ENCODE peak calls at places on chromosome 6, in ten cellular contexts. One of them, this sample, is unnamed.

GRCh38 chr6:87322304-87323212 is at the start of gene SMIM8:
- DNase-seq in astrocyte: peak; percentile 44
- DNase-seq in GM13977: peak; percentile 92
- DNase-seq in PC-3: peak; percentile 74
- DNase-seq in HFFc6: peak; percentile 50
- DNase-seq in tibial artery: peak; percentile 87
- DNase-seq in IMR-90: peak; percentile 58
- DNase-seq in mammary epithelial cell: peak; percentile 81
- DNase-seq in A549: peak; percentile 76
- DNase-seq in heart right ventricle: peak; percentile 81
- DNase-seq in this sample: peak; percentile 93

GRCh38 chr6:57313711-57314471 is 3.5 kb upstream of the PRIM2 start:
- DNase-seq in heart right ventricle: no peak
- DNase-seq in PC-3: peak; percentile 97
- DNase-seq in HFFc6: peak; percentile 100
- DNase-seq in IMR-90: peak; percentile 98
- DNase-seq in astrocyte: peak; percentile 99
- DNase-seq in tibial artery: no peak
- DNase-seq in A549: peak; percentile 74
- DNase-seq in mammary epithelial cell: peak; percentile 95
- DNase-seq in GM13977: no peak
- DNase-seq in this sample: no peak

GRCh38 chr6:33813246-33813904 is 9.6 kb upstream of the MLN start:
- DNase-seq in astrocyte: no peak
- DNase-seq in PC-3: no peak
- DNase-seq in mammary epithelial cell: no peak
- DNase-seq in HFFc6: no peak
- DNase-seq in heart right ventricle: no peak
- DNase-seq in GM13977: no peak
- DNase-seq in IMR-90: no peak
- DNase-seq in tibial artery: no peak
- DNase-seq in A549: no peak
- DNase-seq in this sample: no peak

GRCh38 chr6:168448243-168448855 is 7.4 kb downstream of the SMOC2 start:
- DNase-seq in IMR-90: no peak
- DNase-seq in tibial artery: no peak
- DNase-seq in mammary epithelial cell: no peak
- DNase-seq in astrocyte: no peak
- DNase-seq in A549: no peak
- DNase-seq in PC-3: no peak
- DNase-seq in heart right ventricle: no peak
- DNase-seq in HFFc6: no peak
- DNase-seq in GM13977: no peak
- DNase-seq in this sample: no peak

GRCh38 chr6:133099573-133099972 is 141.6 kb upstream of the EYA4 start:
- DNase-seq in astrocyte: peak; percentile 94
- DNase-seq in tibial artery: no peak
- DNase-seq in mammary epithelial cell: peak; percentile 86
- DNase-seq in GM13977: no peak
- DNase-seq in IMR-90: peak; percentile 98
- DNase-seq in HFFc6: peak; percentile 10
- DNase-seq in PC-3: peak; percentile 91
- DNase-seq in heart right ventricle: no peak
- DNase-seq in A549: peak; percentile 62
- DNase-seq in this sample: no peak

GRCh38 chr6:103183831-103184411 is 1675.8 kb downstream of the HACE1 start:
- DNase-seq in tibial artery: no peak
- DNase-seq in HFFc6: no peak
- DNase-seq in mammary epithelial cell: no peak
- DNase-seq in IMR-90: no peak
- DNase-seq in PC-3: no peak
- DNase-seq in heart right ventricle: no peak
- DNase-seq in GM13977: no peak
- DNase-seq in astrocyte: no peak
- DNase-seq in A549: no peak
- DNase-seq in this sample: no peak

GRCh38 chr6:6689413-6690143 is 101.1 kb downstream of the LY86 start:
- DNase-seq in GM13977: no peak
- DNase-seq in HFFc6: peak; percentile 8
- DNase-seq in mammary epithelial cell: peak; percentile 76
- DNase-seq in tibial artery: no peak
- DNase-seq in heart right ventricle: no peak
- DNase-seq in A549: no peak
- DNase-seq in PC-3: peak; percentile 83
- DNase-seq in IMR-90: peak; percentile 24
- DNase-seq in astrocyte: peak; percentile 50
- DNase-seq in this sample: no peak

GRCh38 chr6:45606831-45607400 is 229.2 kb upstream of the SUPT3H start:
- DNase-seq in A549: no peak
- DNase-seq in HFFc6: no peak
- DNase-seq in tibial artery: no peak
- DNase-seq in PC-3: no peak
- DNase-seq in GM13977: no peak
- DNase-seq in mammary epithelial cell: no peak
- DNase-seq in heart right ventricle: no peak
- DNase-seq in astrocyte: no peak
- DNase-seq in IMR-90: no peak
- DNase-seq in this sample: no peak

GRCh38 chr6:75600694-75601265 is 900 bp upstream of the SENP6 start:
- DNase-seq in PC-3: no peak
- DNase-seq in HFFc6: no peak
- DNase-seq in tibial artery: no peak
- DNase-seq in heart right ventricle: no peak
- DNase-seq in mammary epithelial cell: peak; percentile 1
- DNase-seq in GM13977: no peak
- DNase-seq in astrocyte: peak; percentile 1
- DNase-seq in A549: no peak
- DNase-seq in IMR-90: no peak
- DNase-seq in this sample: no peak

GRCh38 chr6:31729979-31730630 is 1.0 kb upstream of the DDAH2 start:
- DNase-seq in GM13977: peak; percentile 86
- DNase-seq in mammary epithelial cell: peak; percentile 54
- DNase-seq in A549: peak; percentile 81
- DNase-seq in IMR-90: peak; percentile 85
- DNase-seq in heart right ventricle: peak; percentile 92
- DNase-seq in tibial artery: peak; percentile 95
- DNase-seq in HFFc6: peak; percentile 80
- DNase-seq in astrocyte: peak; percentile 78
- DNase-seq in PC-3: peak; percentile 79
- DNase-seq in this sample: peak; percentile 83

GRCh38 chr6:87154641-87155271 is 609 bp upstream of the ZNF292 start:
- DNase-seq in A549: peak; percentile 71
- DNase-seq in IMR-90: peak; percentile 85
- DNase-seq in astrocyte: peak; percentile 86
- DNase-seq in HFFc6: peak; percentile 87
- DNase-seq in mammary epithelial cell: peak; percentile 90
- DNase-seq in heart right ventricle: no peak
- DNase-seq in GM13977: peak; percentile 77
- DNase-seq in tibial artery: no peak
- DNase-seq in PC-3: peak; percentile 59
- DNase-seq in this sample: peak; percentile 73

DNA sequence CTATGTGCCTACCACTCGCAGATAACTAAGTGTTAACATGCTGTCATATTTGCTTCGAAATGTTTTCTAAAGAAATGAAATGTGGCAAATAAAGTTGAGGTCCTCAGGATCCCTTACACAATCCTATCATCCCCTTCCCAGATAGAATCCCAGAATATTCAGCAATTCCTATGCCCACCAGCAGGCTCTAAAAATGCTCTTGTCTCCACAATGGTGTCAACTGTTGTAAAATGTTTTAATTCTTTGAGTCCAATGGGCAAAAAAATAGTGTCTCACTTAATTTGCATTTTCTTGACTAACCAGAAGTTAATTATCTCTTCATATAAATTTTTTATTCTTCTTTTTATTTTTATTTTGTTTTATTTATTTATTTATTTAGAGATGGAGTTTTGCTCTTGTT is 103.9 kb upstream of the MAP7 start:
- DNase-seq in GM13977: no peak
- DNase-seq in A549: no peak
- DNase-seq in astrocyte: no peak
- DNase-seq in heart right ventricle: no peak
- DNase-seq in mammary epithelial cell: no peak
- DNase-seq in HFFc6: no peak
- DNase-seq in PC-3: no peak
- DNase-seq in IMR-90: no peak
- DNase-seq in tibial artery: no peak
- DNase-seq in this sample: no peak
- TF ChIP-seq CTCF in GM13977: no peak
- TF ChIP-seq CTCF in A549: no peak
- TF ChIP-seq CTCF in astrocyte: peak; percentile 7
- TF ChIP-seq CTCF in heart right ventricle: no peak
- TF ChIP-seq CTCF in mammary epithelial cell: no peak
- TF ChIP-seq CTCF in HFFc6: peak; percentile 50
- TF ChIP-seq CTCF in PC-3: peak; percentile 21
- TF ChIP-seq CTCF in IMR-90: no peak
- TF ChIP-seq CTCF in tibial artery: no peak
- TF ChIP-seq CTCF in this sample: no peak

GRCh38 chr6:84018453-84019061 is 15.0 kb upstream of the MRAP2 start:
- DNase-seq in heart right ventricle: no peak
- DNase-seq in astrocyte: no peak
- DNase-seq in mammary epithelial cell: peak; percentile 46
- DNase-seq in PC-3: peak; percentile 27
- DNase-seq in HFFc6: no peak
- DNase-seq in tibial artery: no peak
- DNase-seq in A549: no peak
- DNase-seq in IMR-90: no peak
- DNase-seq in GM13977: no peak
- DNase-seq in this sample: no peak

GRCh38 chr6:84016029-84016428 is 17.5 kb upstream of the MRAP2 start:
- DNase-seq in IMR-90: no peak
- DNase-seq in GM13977: no peak
- DNase-seq in HFFc6: no peak
- DNase-seq in astrocyte: no peak
- DNase-seq in tibial artery: no peak
- DNase-seq in mammary epithelial cell: no peak
- DNase-seq in heart right ventricle: no peak
- DNase-seq in PC-3: no peak
- DNase-seq in A549: no peak
- DNase-seq in this sample: no peak

GRCh38 chr6:84017709-84018452 is 15.7 kb upstream of the MRAP2 start:
- DNase-seq in HFFc6: no peak
- DNase-seq in tibial artery: no peak
- DNase-seq in A549: no peak
- DNase-seq in astrocyte: no peak
- DNase-seq in mammary epithelial cell: no peak
- DNase-seq in IMR-90: no peak
- DNase-seq in heart right ventricle: no peak
- DNase-seq in PC-3: no peak
- DNase-seq in GM13977: peak; percentile 27
- DNase-seq in this sample: peak; percentile 18

GRCh38 chr6:84013931-84014330 is 19.6 kb upstream of the MRAP2 start:
- DNase-seq in mammary epithelial cell: no peak
- DNase-seq in IMR-90: no peak
- DNase-seq in GM13977: no peak
- DNase-seq in heart right ventricle: no peak
- DNase-seq in astrocyte: no peak
- DNase-seq in HFFc6: no peak
- DNase-seq in PC-3: no peak
- DNase-seq in tibial artery: no peak
- DNase-seq in A549: no peak
- DNase-seq in this sample: no peak

DNA sequence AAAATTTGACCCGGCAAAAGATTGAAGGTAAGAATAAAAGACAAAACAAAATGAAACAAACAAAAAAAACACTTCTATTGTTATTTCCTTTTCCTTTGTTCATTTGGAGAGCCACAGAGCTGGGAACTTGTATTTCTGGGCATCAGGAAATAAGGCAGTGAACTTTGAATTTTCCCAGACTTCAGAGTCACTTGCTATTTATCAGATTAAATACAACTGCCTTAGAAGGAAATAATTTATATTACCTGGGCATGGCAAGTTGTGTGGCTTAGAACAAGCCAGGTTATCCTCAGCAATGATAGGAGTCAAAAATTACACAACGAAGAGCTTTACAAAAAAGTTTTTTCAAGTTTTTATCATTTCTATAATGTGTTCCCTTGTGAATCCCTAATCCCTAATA is 20.2 kb upstream of the MRAP2 start:
- DNase-seq in astrocyte: no peak
- DNase-seq in mammary epithelial cell: no peak
- DNase-seq in PC-3: no peak
- DNase-seq in GM13977: no peak
- DNase-seq in heart right ventricle: no peak
- DNase-seq in A549: no peak
- DNase-seq in HFFc6: no peak
- DNase-seq in tibial artery: no peak
- DNase-seq in IMR-90: no peak
- DNase-seq in this sample: no peak
- TF ChIP-seq CTCF in astrocyte: no peak
- TF ChIP-seq CTCF in mammary epithelial cell: no peak
- TF ChIP-seq CTCF in PC-3: no peak
- TF ChIP-seq CTCF in GM13977: no peak
- TF ChIP-seq CTCF in heart right ventricle: no peak
- TF ChIP-seq CTCF in A549: no peak
- TF ChIP-seq CTCF in HFFc6: no peak
- TF ChIP-seq CTCF in tibial artery: no peak
- TF ChIP-seq CTCF in IMR-90: no peak
- TF ChIP-seq CTCF in this sample: no peak

DNA sequence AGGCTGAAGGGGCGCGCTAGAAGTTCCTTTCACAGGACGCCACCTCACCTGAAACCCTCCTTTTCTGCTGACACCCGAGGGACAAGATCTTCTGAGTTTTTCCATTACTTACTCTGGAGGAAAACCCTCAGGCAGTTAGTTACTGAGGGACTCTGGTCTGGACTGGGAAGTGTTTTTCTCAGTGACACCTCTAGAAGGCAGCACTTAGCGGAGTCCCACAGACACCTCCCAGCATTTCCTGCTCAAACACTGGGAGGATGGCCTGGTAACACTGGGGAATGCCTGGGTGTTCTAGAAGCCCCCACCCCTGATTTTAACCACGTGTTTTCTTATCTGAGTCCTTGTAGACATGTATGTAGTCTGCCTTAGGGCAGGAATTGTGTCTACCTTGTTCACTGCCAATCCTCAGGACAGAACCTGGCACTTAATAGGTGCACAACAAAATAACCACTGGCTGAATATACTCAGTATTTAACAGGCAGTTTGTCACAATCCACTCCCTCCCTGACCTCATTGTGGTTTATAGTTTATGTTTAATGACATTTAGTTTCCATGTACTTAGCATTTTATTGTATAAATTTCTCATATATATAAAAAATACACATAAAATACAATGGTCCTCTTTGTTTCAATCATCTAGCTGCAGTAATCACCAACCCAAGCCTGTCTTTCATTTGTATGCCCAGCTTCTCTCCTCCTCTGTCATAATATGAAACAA is 4.8 kb downstream of the GSTA3 start:
- DNase-seq in mammary epithelial cell: no peak
- DNase-seq in HFFc6: no peak
- DNase-seq in A549: peak; percentile 29
- DNase-seq in PC-3: peak; percentile 30
- DNase-seq in IMR-90: no peak
- DNase-seq in tibial artery: no peak
- DNase-seq in heart right ventricle: no peak
- DNase-seq in GM13977: no peak
- DNase-seq in astrocyte: no peak
- DNase-seq in this sample: no peak
- TF ChIP-seq CTCF in mammary epithelial cell: peak; percentile 35
- TF ChIP-seq CTCF in HFFc6: peak; percentile 52
- TF ChIP-seq CTCF in A549: peak; percentile 18
- TF ChIP-seq CTCF in PC-3: peak; percentile 57
- TF ChIP-seq CTCF in IMR-90: peak; percentile 20
- TF ChIP-seq CTCF in tibial artery: no peak
- TF ChIP-seq CTCF in heart right ventricle: no peak
- TF ChIP-seq CTCF in GM13977: peak; percentile 31
- TF ChIP-seq CTCF in astrocyte: no peak
- TF ChIP-seq CTCF in this sample: peak; percentile 6

GRCh38 chr6:71545905-71546304 is 257.3 kb downstream of the OGFRL1 start:
- DNase-seq in tibial artery: no peak
- DNase-seq in HFFc6: no peak
- DNase-seq in IMR-90: no peak
- DNase-seq in PC-3: no peak
- DNase-seq in astrocyte: no peak
- DNase-seq in mammary epithelial cell: no peak
- DNase-seq in heart right ventricle: no peak
- DNase-seq in GM13977: no peak
- DNase-seq in A549: no peak
- DNase-seq in this sample: no peak
- TF ChIP-seq CTCF in tibial artery: no peak
- TF ChIP-seq CTCF in HFFc6: no peak
- TF ChIP-seq CTCF in IMR-90: no peak
- TF ChIP-seq CTCF in PC-3: no peak
- TF ChIP-seq CTCF in astrocyte: no peak
- TF ChIP-seq CTCF in mammary epithelial cell: no peak
- TF ChIP-seq CTCF in heart right ventricle: no peak
- TF ChIP-seq CTCF in GM13977: no peak
- TF ChIP-seq CTCF in A549: no peak
- TF ChIP-seq CTCF in this sample: no peak

This sample was measured in GM10248.